ENCODE peak calls at places on chromosome 10, in seven cellular contexts. S, O, E, Z, L, G and H are unnamed samples.

GRCh38 chr10:118672766-118673715 is 77.6 kb upstream of the PRLHR start:
- DNase-seq in Z (no peak), L (no peak), E (no peak), O (no peak), G (no peak), S (peak), H (no peak)

GRCh38 chr10:21517134-21517982 is 8.1 kb downstream of the SKIDA1 start:
- DNase-seq in L (no peak), O (peak), Z (peak), E (peak), S (peak), G (peak), H (peak)

GRCh38 chr10:26112532-26112931 is 104.0 kb upstream of the GAD2 start:
- DNase-seq in G (no peak), O (no peak), Z (no peak), S (no peak), E (no peak), L (no peak), H (no peak)

GRCh38 chr10:97059872-97060205 is 125.9 kb downstream of the SLIT1 start:
- DNase-seq in E (no peak), Z (no peak), L (no peak), G (no peak), S (no peak), O (no peak), H (no peak)

GRCh38 chr10:96446966-96447596 is 66.6 kb downstream of the TLL2 start:
- DNase-seq in E (no peak), S (no peak), G (no peak), Z (no peak), O (no peak), L (no peak), H (no peak)

GRCh38 chr10:18437486-18437885 is 213.9 kb downstream of the NSUN6 start:
- DNase-seq in S (no peak), L (no peak), O (no peak), E (no peak), G (no peak), Z (no peak), H (no peak)

GRCh38 chr10:26430641-26431163 is 7.4 kb upstream of the APBB1IP start:
- DNase-seq in E (no peak), G (peak), Z (no peak), S (no peak), O (no peak), L (no peak), H (no peak)

GRCh38 chr10:17006631-17007161 is 122.9 kb downstream of the CUBN start:
- DNase-seq in L (no peak), E (peak), Z (no peak), S (no peak), O (peak), G (peak), H (no peak)

GRCh38 chr10:133203652-133204195 is 26.3 kb upstream of the UTF1 start:
- DNase-seq in Z (no peak), S (no peak), O (no peak), L (no peak), G (no peak), E (no peak), H (no peak)

GRCh38 chr10:70358446-70358845 is 24.0 kb downstream of the LRRC20 start:
- DNase-seq in O (no peak), G (no peak), E (no peak), L (no peak), S (no peak), Z (no peak), H (no peak)

DNA sequence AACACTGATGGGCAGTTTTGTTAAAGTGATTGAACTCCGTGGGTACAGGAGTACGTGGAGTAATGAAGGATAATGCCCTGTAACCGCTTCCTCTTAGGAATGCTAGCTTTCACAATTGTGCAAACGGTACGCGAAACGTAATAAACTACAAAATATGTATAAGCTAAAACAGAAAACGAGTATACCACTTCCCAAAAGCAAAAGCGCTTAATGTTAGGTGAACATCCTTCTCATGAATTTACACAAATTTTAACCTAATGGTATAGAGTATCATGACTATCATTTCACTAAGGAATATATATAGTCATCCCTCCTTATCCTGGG is 395 bp upstream of the ZNF25 start:
- DNase-seq in L (no peak), S (no peak), O (no peak), Z (no peak), E (no peak), G (no peak), H (no peak)
- TF ChIP-seq POLR2A in L (no peak), S (no peak), O (no peak), Z (no peak), E (no peak), G (no peak), H (no peak)

GRCh38 chr10:107914450-107915276 is 750.2 kb upstream of the SORCS1 start:
- DNase-seq in Z (no peak), G (peak), S (peak), O (no peak), L (peak), E (no peak), H (no peak)

GRCh38 chr10:107918171-107918570 is 753.7 kb upstream of the SORCS1 start:
- DNase-seq in O (no peak), L (no peak), E (no peak), G (no peak), Z (no peak), S (no peak), H (no peak)

GRCh38 chr10:107915277-107915634 is 750.8 kb upstream of the SORCS1 start:
- DNase-seq in G (peak), O (no peak), L (no peak), Z (no peak), E (no peak), S (no peak), H (no peak)

GRCh38 chr10:107913317-107914294 is 749.1 kb upstream of the SORCS1 start:
- DNase-seq in L (no peak), S (no peak), E (no peak), O (no peak), Z (no peak), G (no peak), H (no peak)
- H3K27ac ChIP-seq in L (no peak), S (no peak), E (no peak), O (no peak), Z (no peak), G (no peak), H (no peak)

GRCh38 chr10:68406111-68406814 is 814 bp downstream of the RUFY2 start:
- DNase-seq in O (peak), S (no peak), E (peak), Z (peak), G (peak), L (peak), H (peak)

GRCh38 chr10:68402271-68402670 is 4.8 kb downstream of the RUFY2 start:
- DNase-seq in L (no peak), O (no peak), S (no peak), Z (no peak), G (no peak), E (no peak), H (no peak)

GRCh38 chr10:68403701-68404100 is 3.4 kb downstream of the RUFY2 start:
- DNase-seq in O (no peak), E (no peak), G (no peak), Z (no peak), L (no peak), S (no peak), H (no peak)

GRCh38 chr10:68408898-68409518 is 1.9 kb upstream of the RUFY2 start:
- DNase-seq in G (no peak), S (no peak), O (no peak), E (no peak), Z (no peak), L (no peak), H (no peak)

GRCh38 chr10:68406815-68407585 is at the start of gene RUFY2:
- DNase-seq in L (peak), O (peak), E (peak), Z (peak), S (peak), G (peak), H (peak)
- TF ChIP-seq POLR2A in L (peak), O (peak), E (peak), Z (peak), S (no peak), G (peak), H (peak)

GRCh38 chr10:89237849-89238248 is 13.7 kb downstream of the LIPA start:
- DNase-seq in S (no peak), L (no peak), G (no peak), O (no peak), Z (no peak), E (no peak), H (no peak)

GRCh38 chr10:89228962-89229361 is 21.8 kb upstream of the CH25H start:
- DNase-seq in G (no peak), L (no peak), Z (no peak), O (no peak), E (no peak), S (no peak), H (no peak)

GRCh38 chr10:89235073-89235798 is 16.3 kb downstream of the LIPA start:
- DNase-seq in S (peak), Z (peak), E (no peak), O (peak), G (peak), L (peak), H (peak)

GRCh38 chr10:89236221-89236620 is 15.4 kb downstream of the LIPA start:
- DNase-seq in G (no peak), E (no peak), L (no peak), S (no peak), O (no peak), Z (no peak), H (no peak)

GRCh38 chr10:89233033-89233432 is 18.5 kb downstream of the LIPA start:
- DNase-seq in S (no peak), O (no peak), E (no peak), L (no peak), G (no peak), Z (no peak), H (no peak)
- H3K27ac ChIP-seq in S (no peak), O (no peak), E (no peak), L (no peak), G (no peak), Z (no peak), H (no peak)

GRCh38 chr10:110354322-110354766 is 49.6 kb upstream of the SMNDC1 start:
- DNase-seq in Z (peak), E (peak), O (peak), S (peak), G (peak), L (peak), H (peak)

GRCh38 chr10:110356628-110357245 is 52.0 kb upstream of the SMNDC1 start:
- DNase-seq in L (peak), E (no peak), Z (no peak), O (peak), S (no peak), G (peak), H (peak)

GRCh38 chr10:110355181-110355831 is 50.6 kb upstream of the SMNDC1 start:
- DNase-seq in L (peak), S (peak), E (no peak), Z (no peak), G (no peak), O (no peak), H (no peak)

GRCh38 chr10:110357252-110357780 is 52.6 kb upstream of the SMNDC1 start:
- DNase-seq in E (no peak), L (peak), G (no peak), S (no peak), Z (peak), O (no peak), H (no peak)

GRCh38 chr10:110355922-110356627 is 51.4 kb upstream of the SMNDC1 start:
- DNase-seq in O (no peak), L (peak), Z (no peak), S (no peak), E (no peak), G (no peak), H (no peak)
- TF ChIP-seq POLR2A in O (no peak), L (no peak), Z (no peak), S (no peak), E (no peak), G (no peak), H (no peak)

GRCh38 chr10:110637558-110638053 is 6.5 kb upstream of the RBM20 start:
- DNase-seq in O (no peak), S (no peak), Z (no peak), G (no peak), E (no peak), L (no peak), H (no peak)
- H3K27ac ChIP-seq in O (no peak), S (peak), Z (no peak), G (no peak), E (no peak), L (peak), H (no peak)

GRCh38 chr10:79453392-79453791 is 8.0 kb upstream of the ZCCHC24 start:
- DNase-seq in L (no peak), Z (no peak), G (no peak), E (no peak), O (no peak), S (no peak), H (no peak)
- TF ChIP-seq POLR2A in L (no peak), Z (no peak), G (no peak), E (no peak), O (no peak), S (no peak), H (no peak)

GRCh38 chr10:42543840-42544372 is 94.5 kb downstream of the ZNF33B start:
- DNase-seq in O (no peak), G (no peak), S (no peak), E (peak), L (no peak), Z (no peak), H (no peak)

GRCh38 chr10:42549851-42550250 is 88.5 kb downstream of the ZNF33B start:
- DNase-seq in L (no peak), S (no peak), Z (no peak), O (no peak), G (no peak), E (no peak), H (no peak)

GRCh38 chr10:42548254-42548653 is 90.1 kb downstream of the ZNF33B start:
- DNase-seq in O (no peak), G (no peak), S (no peak), Z (no peak), E (no peak), L (no peak), H (no peak)

GRCh38 chr10:42544945-42545344 is 93.4 kb downstream of the ZNF33B start:
- DNase-seq in E (no peak), S (no peak), L (no peak), Z (no peak), O (no peak), G (no peak), H (no peak)
- H3K27ac ChIP-seq in E (no peak), S (no peak), L (no peak), Z (no peak), O (no peak), G (no peak), H (no peak)

GRCh38 chr10:6581750-6582697 is 1.9 kb upstream of the PRKCQ start:
- DNase-seq in L (no peak), Z (no peak), S (no peak), G (no peak), O (no peak), E (no peak), H (no peak)
- TF ChIP-seq POLR2A in L (no peak), Z (no peak), S (no peak), G (no peak), O (no peak), E (no peak), H (no peak)